ENCODE peak calls at places on chromosome 5, in four cellular contexts. A is heart left ventricle, G is H1, U is esophagus squamous epithelium. B is an unnamed sample.

GRCh38 chr5:64594601-64595518 is 89.0 kb downstream of the RGS7BP start:
- DNase-seq in A (no peak), G (no peak), U (no peak), B (no peak)

GRCh38 chr5:4362411-4362810 is 766.8 kb downstream of the IRX1 start:
- DNase-seq in A (no peak), G (no peak), U (no peak), B (no peak)

GRCh38 chr5:104611419-104611818 is 1048.8 kb upstream of the NUDT12 start:
- DNase-seq in A (no peak), G (no peak), U (no peak), B (no peak)

GRCh38 chr5:63401434-63402046 is 560.7 kb downstream of the HTR1A start:
- DNase-seq in A (peak; percentile 34), G (no peak), U (no peak), B (no peak)

GRCh38 chr5:78677777-78678668 is 29.5 kb upstream of the LHFPL2 start:
- DNase-seq in A (peak; percentile 74), G (no peak), U (no peak), B (no peak)

GRCh38 chr5:159324097-159324760 is 6.1 kb downstream of the IL12B start:
- DNase-seq in A (no peak), G (no peak), U (no peak), B (no peak)

GRCh38 chr5:149141957-149142851 is 911 bp downstream of the ABLIM3 start:
- DNase-seq in A (peak; percentile 62), G (no peak), U (no peak), B (no peak)

GRCh38 chr5:92561362-92562006 is 1019.5 kb downstream of the NR2F1-AS1 start:
- DNase-seq in A (no peak), G (no peak), U (no peak), B (no peak)

GRCh38 chr5:107542831-107543231 is 127.9 kb downstream of the EFNA5 start:
- DNase-seq in A (peak; percentile 62), G (no peak), U (no peak), B (no peak)

GRCh38 chr5:170597109-170597741 is 93.4 kb downstream of the KCNIP1 start:
- DNase-seq in A (no peak), G (no peak), U (no peak), B (no peak)

GRCh38 chr5:143057580-143057999 is 287.4 kb downstream of the ARHGAP26 start:
- DNase-seq in A (no peak), G (no peak), U (no peak), B (no peak)
- H3K4me3 ChIP-seq in A (no peak overlapping the region), G (no peak overlapping the region), U (no peak overlapping the region), B (no peak overlapping the region)

GRCh38 chr5:175328176-175328575 is 115.8 kb downstream of the DRD1 start:
- DNase-seq in A (no peak), G (no peak), U (no peak), B (no peak)
- TF ChIP-seq POLR2A in A (no peak), G (no peak), U (no peak), B (no peak)

DNA sequence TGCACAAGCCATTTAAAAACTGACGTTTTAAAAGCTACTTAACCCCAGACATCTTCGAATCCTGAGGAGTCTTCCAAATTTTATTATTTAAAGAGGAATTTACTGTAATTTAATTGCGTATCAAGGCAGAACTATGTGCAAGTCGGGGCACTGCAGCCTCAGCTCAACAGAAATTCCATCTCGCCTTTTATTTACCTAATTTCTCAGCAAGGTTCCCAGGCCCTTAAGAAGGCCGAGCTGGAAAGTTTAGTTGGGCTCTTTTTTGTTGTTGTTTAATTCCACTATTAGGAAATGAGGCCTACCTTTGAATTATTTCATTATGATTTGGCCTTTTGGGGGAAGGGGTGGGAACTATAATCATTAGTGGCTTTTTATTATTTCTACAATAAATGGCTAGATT is 20.2 kb downstream of the NR2F1 start:
- DNase-seq in A (no peak), G (no peak), U (no peak), B (no peak)
- H3K4me1 ChIP-seq in A (no peaks in the 10 kb centered on the region), G (peaks cover 11% of the 10 kb centered on the region), U (peaks cover 8% of the 10 kb centered on the region), B (peaks cover 13% of the 10 kb centered on the region)

DNA sequence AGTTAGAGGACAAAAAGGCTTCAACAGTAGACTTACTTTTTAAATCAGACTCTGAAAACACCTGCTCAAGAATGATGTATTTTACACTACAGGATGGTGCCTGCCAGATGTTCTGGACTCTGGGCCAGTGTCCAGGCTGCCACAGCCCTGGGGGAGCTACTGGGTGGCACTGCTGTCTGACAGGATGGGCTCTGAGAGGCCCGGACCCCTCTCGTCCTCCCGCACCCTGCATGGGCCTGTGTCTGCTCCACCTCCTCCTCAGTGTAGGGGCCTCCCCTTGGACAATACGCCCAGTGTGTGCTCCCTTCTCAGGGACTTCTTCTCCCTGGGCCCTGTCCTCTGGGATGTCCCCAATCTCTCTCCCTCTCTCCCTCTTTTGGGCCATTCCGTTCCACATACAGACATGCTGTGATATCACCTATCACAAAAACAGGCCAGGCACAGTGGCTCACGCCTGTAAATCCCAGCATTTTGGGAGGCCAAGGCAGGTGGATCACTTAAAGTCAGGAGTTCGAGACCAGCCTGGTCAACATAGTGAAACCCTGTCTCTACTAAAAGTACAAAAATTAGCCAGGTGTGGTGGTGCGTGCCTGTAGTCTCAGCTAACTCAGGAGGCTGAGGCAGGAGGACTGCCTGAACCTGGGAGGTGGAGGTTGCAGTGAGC is 23.4 kb downstream of the GFPT2 start:
- DNase-seq in A (no peak), G (no peak), U (no peak), B (no peak)
- H3K4me3 ChIP-seq in A (no peak overlapping the region), G (no peak overlapping the region), U (no peak overlapping the region), B (no peak overlapping the region)

GRCh38 chr5:154721476-154722058 is 33.6 kb upstream of the LARP1 start:
- DNase-seq in A (no peak), G (peak; percentile 61), U (no peak), B (no peak)
- TF ChIP-seq POLR2A in A (no peak), G (peak; percentile 24), U (no peak), B (no peak)